ENCODE peak calls at places on chromosome X, in five cellular contexts. C, X, L, F and Q are unnamed samples. For H3K27me3 and H3K36me3, the result is how much of the 10 kb centered on the place peaks cover.

GRCh38 chrX:49858341-49858740 is 20.9 kb upstream of the USP27X start:
- DNase-seq in L (no peak), F (no peak), X (no peak), C (no peak), Q (no peak)

GRCh38 chrX:9659571-9660195 is 106.0 kb downstream of the GPR143 start:
- DNase-seq in C (no peak), X (no peak), F (no peak), L (no peak), Q (no peak)

GRCh38 chrX:118495958-118496762 is 545 bp downstream of the DOCK11 start:
- DNase-seq in C (peak), L (peak), F (no peak), X (no peak), Q (peak)

GRCh38 chrX:115650916-115651315 is 89.9 kb downstream of the PLS3 start:
- DNase-seq in L (peak), X (no peak), C (peak), F (peak), Q (no peak)

GRCh38 chrX:131264053-131264452 is 25.1 kb downstream of the IGSF1 start:
- DNase-seq in C (no peak), L (no peak), F (no peak), X (no peak), Q (no peak)

GRCh38 chrX:114584434-114584943 is 603 bp downstream of the HTR2C start:
- DNase-seq in F (no peak), L (peak), X (no peak), C (peak), Q (peak)

GRCh38 chrX:150478496-150479492 is 89.6 kb upstream of the MTM1 start:
- DNase-seq in L (no peak), C (no peak), X (no peak), F (no peak), Q (no peak)

GRCh38 chrX:43504394-43504793 is 151.7 kb upstream of the MAOA start:
- DNase-seq in C (no peak), X (no peak), L (no peak), F (no peak), Q (no peak)

GRCh38 chrX:139600105-139600504 is 69.6 kb downstream of the F9 start:
- DNase-seq in X (no peak), C (no peak), F (no peak), L (no peak), Q (no peak)

GRCh38 chrX:40262641-40263560 is 165.1 kb upstream of the BCOR start:
- DNase-seq in F (peak), L (peak), C (peak), X (peak), Q (no peak)

GRCh38 chrX:146346102-146346501 is 463.5 kb upstream of the CXorf51B start:
- DNase-seq in F (no peak), C (no peak), X (no peak), L (no peak), Q (no peak)

GRCh38 chrX:53071604-53072417 is 10.4 kb upstream of the TSPYL2 start:
- DNase-seq in X (no peak), C (peak), F (peak), L (peak), Q (no peak)

GRCh38 chrX:136259543-136259942 is 8.3 kb upstream of the MAP7D3 start:
- DNase-seq in X (no peak), F (peak), C (peak), L (peak), Q (no peak)

GRCh38 chrX:40688976-40689375 is 41.6 kb upstream of the CXorf38 start:
- DNase-seq in F (no peak), L (no peak), C (no peak), X (no peak), Q (no peak)

GRCh38 chrX:8591526-8591925 is 126.9 kb downstream of the VCX3B start:
- DNase-seq in C (no peak), L (no peak), X (no peak), F (no peak), Q (no peak)

GRCh38 chrX:8091526-8091925 is 79.5 kb downstream of the VCX2 start:
- DNase-seq in C (no peak), F (no peak), L (no peak), X (no peak), Q (no peak)

GRCh38 chrX:43809463-43809862 is 72.8 kb downstream of the MAOB start:
- DNase-seq in F (peak), C (peak), L (peak), X (no peak), Q (no peak)

GRCh38 chrX:39855748-39856129 is 242.0 kb downstream of the BCOR start:
- DNase-seq in C (peak), X (no peak), L (peak), F (peak), Q (no peak)

GRCh38 chrX:110741213-110741796 is 54.3 kb downstream of the CHRDL1 start:
- DNase-seq in C (peak), F (peak), L (peak), X (no peak), Q (no peak)

GRCh38 chrX:77415161-77415560 is 32.0 kb upstream of the FGF16 start:
- DNase-seq in L (peak), C (no peak), F (no peak), X (no peak), Q (no peak)

GRCh38 chrX:2697306-2697705 is 6.2 kb downstream of the CD99 start:
- DNase-seq in L (peak), X (no peak), C (no peak), F (no peak), Q (no peak)

GRCh38 chrX:68415289-68415688 is 18.0 kb downstream of the OPHN1 start:
- DNase-seq in X (no peak), L (peak), C (peak), F (peak), Q (peak)

GRCh38 chrX:118975831-118976598 is 1.6 kb downstream of the LONRF3 start:
- DNase-seq in F (peak), C (peak), X (no peak), L (peak), Q (peak)

GRCh38 chrX:103626855-103627254 is 1.9 kb upstream of the TCEAL1 start:
- DNase-seq in L (peak), F (peak), C (no peak), X (no peak), Q (no peak)

GRCh38 chrX:123422875-123423274 is 238.8 kb downstream of the GRIA3 start:
- DNase-seq in X (no peak), C (peak), L (peak), F (peak), Q (no peak)

GRCh38 chrX:106170318-106170717 is 2.2 kb downstream of the PWWP3B start:
- DNase-seq in X (no peak), L (peak), F (no peak), C (no peak), Q (no peak)

GRCh38 chrX:133645251-133645650 is 230.0 kb upstream of the GPC4 start:
- DNase-seq in X (no peak), C (peak), L (peak), F (peak), Q (no peak)

GRCh38 chrX:133709486-133709885 is 275.9 kb downstream of the GPC3 start:
- DNase-seq in X (no peak), C (no peak), F (no peak), L (no peak), Q (no peak)

GRCh38 chrX:67328496-67328895 is 215.3 kb upstream of the AR start:
- DNase-seq in F (no peak), C (no peak), X (no peak), L (no peak), Q (no peak)

GRCh38 chrX:40773809-40774208 is 38.5 kb upstream of the MED14 start:
- DNase-seq in C (no peak), L (peak), X (no peak), F (peak), Q (no peak)

GRCh38 chrX:115259238-115259875 is 25.5 kb upstream of the LRCH2 start:
- DNase-seq in L (peak), C (no peak), X (peak), F (no peak), Q (no peak)

GRCh38 chrX:64842492-64842891 is 133.8 kb downstream of the ZC4H2 start:
- DNase-seq in F (no peak), C (no peak), L (no peak), X (no peak), Q (no peak)
- H3K4me3 ChIP-seq in F (no peak), C (no peak), L (no peak), X (no peak), Q (no peak)

GRCh38 chrX:10697552-10697951 is 77.2 kb upstream of the MID1 start:
- DNase-seq in F (no peak), X (no peak), L (no peak), C (no peak), Q (no peak)
- H3K27me3 ChIP-seq in F (under half), X (under half), L (under half), C (under half), Q (under half)

GRCh38 chrX:71245159-71245558 is 8.8 kb downstream of the ZMYM3 start:
- DNase-seq in F (no peak), C (no peak), L (no peak), X (no peak), Q (no peak)

DNA sequence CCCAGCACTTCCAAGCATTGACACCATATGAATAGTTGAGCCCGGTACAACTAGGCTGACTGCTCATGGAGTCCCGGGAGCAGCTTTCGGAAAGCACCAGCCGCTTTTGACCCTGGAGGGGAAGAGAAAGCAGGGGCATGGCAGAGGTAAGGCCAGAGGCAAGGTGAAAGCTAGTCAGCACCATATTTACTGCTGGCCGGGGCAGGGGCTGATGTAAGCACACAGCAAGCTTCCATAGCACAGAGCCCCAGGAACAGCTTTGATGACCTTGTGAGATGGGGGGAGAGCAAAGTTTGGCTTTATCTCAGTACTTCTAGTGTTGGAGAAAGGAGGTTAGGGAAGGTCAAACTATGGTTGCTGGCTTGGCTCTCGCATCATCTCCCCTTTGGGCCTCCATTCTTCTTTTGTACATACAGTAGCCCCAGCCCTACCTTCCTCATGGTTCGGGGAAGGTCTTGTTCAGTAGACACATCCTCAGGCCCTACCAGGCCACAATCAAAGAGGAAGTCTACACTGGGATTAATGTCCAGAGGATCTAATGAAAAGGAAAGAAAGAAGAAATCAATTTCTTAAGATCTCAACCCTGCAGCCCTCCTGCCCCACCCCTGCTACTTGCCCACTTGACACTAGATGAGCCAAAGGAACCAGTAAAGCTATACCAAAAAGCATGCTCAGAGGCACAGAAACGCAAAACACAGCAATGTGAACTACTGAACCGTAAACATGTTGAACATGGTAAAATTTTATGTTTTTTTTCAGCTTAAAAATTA is 9.4 kb downstream of the ZMYM3 start:
- DNase-seq in L (no peak), C (no peak), F (no peak), X (no peak), Q (no peak)
- H3K36me3 ChIP-seq in L (under half), C (under half), F (half or more), X (under half), Q (under half)

DNA sequence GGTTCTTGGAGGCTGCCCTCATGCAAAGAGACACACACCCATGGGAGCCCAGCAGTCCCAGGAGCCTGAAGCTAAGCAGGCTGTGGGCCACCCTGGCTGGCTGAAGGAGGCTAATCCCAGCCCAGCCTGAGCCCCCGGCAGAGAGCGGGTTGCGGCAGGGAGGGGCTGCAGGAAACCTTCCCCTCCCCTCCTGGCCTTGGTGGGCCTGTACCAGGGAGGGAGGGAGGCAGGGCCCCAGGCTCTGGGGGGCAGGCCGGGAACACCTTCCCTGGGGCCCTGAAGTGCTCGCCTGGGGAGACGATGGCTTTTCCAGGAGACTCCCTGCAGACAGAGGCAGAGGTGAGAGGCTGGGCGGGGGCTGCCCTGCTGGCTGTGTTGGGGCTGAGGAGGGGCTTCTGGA is 3.7 kb downstream of the BGN start:
- DNase-seq in F (no peak), X (no peak), C (no peak), L (no peak), Q (no peak)
- H3K4me3 ChIP-seq in F (no peak), X (no peak), C (peak), L (no peak), Q (no peak)

GRCh38 chrX:71636438-71637252 is 18.3 kb upstream of the CXCR3 start:
- DNase-seq in L (no peak), C (no peak), X (no peak), F (no peak), Q (no peak)

GRCh38 chrX:71640002-71640401 is 21.7 kb upstream of the CXCR3 start:
- DNase-seq in F (no peak), X (no peak), C (no peak), L (no peak), Q (no peak)

GRCh38 chrX:71637253-71637618 is 18.9 kb upstream of the CXCR3 start:
- DNase-seq in C (no peak), X (no peak), L (peak), F (peak), Q (no peak)

GRCh38 chrX:71638409-71638808 is 20.1 kb upstream of the CXCR3 start:
- DNase-seq in C (no peak), F (no peak), X (no peak), L (no peak), Q (no peak)

DNA sequence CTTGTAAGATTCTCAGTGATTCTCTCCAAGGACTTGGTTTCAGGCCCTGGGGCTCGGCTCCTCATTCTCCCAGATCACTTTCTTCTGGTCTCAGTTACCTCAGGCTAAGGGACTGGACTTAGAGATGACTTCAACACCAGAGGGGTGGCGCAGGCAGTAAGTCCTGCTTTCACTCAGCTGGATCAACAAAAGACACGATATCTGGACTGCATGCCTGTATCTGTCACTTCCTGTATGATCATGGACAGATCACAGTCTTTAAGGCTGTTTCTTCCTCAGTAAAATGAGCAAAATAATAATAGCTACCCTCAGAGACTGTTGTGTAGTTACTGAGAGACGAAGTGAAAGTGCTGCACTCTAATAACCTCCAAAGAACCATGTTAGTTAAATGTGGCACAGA is 19.5 kb upstream of the CXCR3 start:
- DNase-seq in L (peak), F (peak), X (no peak), C (peak), Q (no peak)
- H3K27me3 ChIP-seq in L (under half), F (under half), X (under half), C (under half), Q (under half)